ENCODE peak calls at places on chromosome 19, in six cellular contexts. One of them, this sample, is unnamed.

GRCh38 chr19:44588753-44589112 is 24.6 kb upstream of the IGSF23 start:
- DNase-seq in NCI-H510A: no peak
- DNase-seq in posterior cingulate gyrus: no peak
- DNase-seq in AG10803: no peak
- DNase-seq in stimulated activated CD4-positive, alpha-beta T cell treated with anti-CD3 and anti-CD28 coated beads, Interleukin-15, amount 100 ng/mL, for 1 hour: no peak
- DNase-seq in stimulated activated CD8-positive, alpha-beta memory T cell treated with anti-CD3 and anti-CD28 coated beads, Interleukin-15, amount 100 ng/mL, for 24 hours: no peak
- DNase-seq in this sample: no peak

GRCh38 chr19:28864577-28865042 is 348.3 kb downstream of the UQCRFS1 start:
- DNase-seq in stimulated activated CD8-positive, alpha-beta memory T cell treated with anti-CD3 and anti-CD28 coated beads, Interleukin-15, amount 100 ng/mL, for 24 hours: no peak
- DNase-seq in NCI-H510A: no peak
- DNase-seq in posterior cingulate gyrus: no peak
- DNase-seq in stimulated activated CD4-positive, alpha-beta T cell treated with anti-CD3 and anti-CD28 coated beads, Interleukin-15, amount 100 ng/mL, for 1 hour: no peak
- DNase-seq in AG10803: no peak
- DNase-seq in this sample: no peak

GRCh38 chr19:3683866-3684816 is 16.1 kb downstream of the PIP5K1C start:
- DNase-seq in stimulated activated CD4-positive, alpha-beta T cell treated with anti-CD3 and anti-CD28 coated beads, Interleukin-15, amount 100 ng/mL, for 1 hour: no peak
- DNase-seq in posterior cingulate gyrus: no peak
- DNase-seq in AG10803: no peak
- DNase-seq in stimulated activated CD8-positive, alpha-beta memory T cell treated with anti-CD3 and anti-CD28 coated beads, Interleukin-15, amount 100 ng/mL, for 24 hours: no peak
- DNase-seq in NCI-H510A: no peak
- DNase-seq in this sample: no peak

GRCh38 chr19:12774588-12775555 is at the start of gene HOOK2:
- DNase-seq in stimulated activated CD4-positive, alpha-beta T cell treated with anti-CD3 and anti-CD28 coated beads, Interleukin-15, amount 100 ng/mL, for 1 hour: no peak
- DNase-seq in NCI-H510A: peak; percentile 91
- DNase-seq in posterior cingulate gyrus: no peak
- DNase-seq in AG10803: no peak
- DNase-seq in stimulated activated CD8-positive, alpha-beta memory T cell treated with anti-CD3 and anti-CD28 coated beads, Interleukin-15, amount 100 ng/mL, for 24 hours: no peak
- DNase-seq in this sample: peak; percentile 20

GRCh38 chr19:16367269-16367683 is 42.6 kb downstream of the KLF2 start:
- DNase-seq in NCI-H510A: no peak
- DNase-seq in posterior cingulate gyrus: no peak
- DNase-seq in stimulated activated CD4-positive, alpha-beta T cell treated with anti-CD3 and anti-CD28 coated beads, Interleukin-15, amount 100 ng/mL, for 1 hour: no peak
- DNase-seq in AG10803: no peak
- DNase-seq in stimulated activated CD8-positive, alpha-beta memory T cell treated with anti-CD3 and anti-CD28 coated beads, Interleukin-15, amount 100 ng/mL, for 24 hours: no peak
- DNase-seq in this sample: no peak

GRCh38 chr19:49855676-49856573 is 5.0 kb downstream of the PTOV1 start:
- DNase-seq in posterior cingulate gyrus: no peak
- DNase-seq in stimulated activated CD4-positive, alpha-beta T cell treated with anti-CD3 and anti-CD28 coated beads, Interleukin-15, amount 100 ng/mL, for 1 hour: no peak
- DNase-seq in NCI-H510A: no peak
- DNase-seq in AG10803: no peak
- DNase-seq in stimulated activated CD8-positive, alpha-beta memory T cell treated with anti-CD3 and anti-CD28 coated beads, Interleukin-15, amount 100 ng/mL, for 24 hours: no peak
- DNase-seq in this sample: no peak

GRCh38 chr19:54047626-54048025 is 16.1 kb downstream of the VSTM1 start:
- DNase-seq in stimulated activated CD4-positive, alpha-beta T cell treated with anti-CD3 and anti-CD28 coated beads, Interleukin-15, amount 100 ng/mL, for 1 hour: no peak
- DNase-seq in stimulated activated CD8-positive, alpha-beta memory T cell treated with anti-CD3 and anti-CD28 coated beads, Interleukin-15, amount 100 ng/mL, for 24 hours: no peak
- DNase-seq in NCI-H510A: no peak
- DNase-seq in posterior cingulate gyrus: no peak
- DNase-seq in AG10803: no peak
- DNase-seq in this sample: no peak

GRCh38 chr19:18418725-18419194 is 438 bp upstream of the SSBP4 start:
- DNase-seq in AG10803: peak; percentile 39
- DNase-seq in stimulated activated CD4-positive, alpha-beta T cell treated with anti-CD3 and anti-CD28 coated beads, Interleukin-15, amount 100 ng/mL, for 1 hour: no peak
- DNase-seq in posterior cingulate gyrus: no peak
- DNase-seq in NCI-H510A: no peak
- DNase-seq in stimulated activated CD8-positive, alpha-beta memory T cell treated with anti-CD3 and anti-CD28 coated beads, Interleukin-15, amount 100 ng/mL, for 24 hours: no peak
- DNase-seq in this sample: no peak

GRCh38 chr19:5594521-5594950 is 26.8 kb upstream of the TINCR start:
- DNase-seq in posterior cingulate gyrus: no peak
- DNase-seq in stimulated activated CD4-positive, alpha-beta T cell treated with anti-CD3 and anti-CD28 coated beads, Interleukin-15, amount 100 ng/mL, for 1 hour: no peak
- DNase-seq in stimulated activated CD8-positive, alpha-beta memory T cell treated with anti-CD3 and anti-CD28 coated beads, Interleukin-15, amount 100 ng/mL, for 24 hours: no peak
- DNase-seq in NCI-H510A: no peak
- DNase-seq in AG10803: no peak
- DNase-seq in this sample: no peak

GRCh38 chr19:5891938-5892771 is 11.4 kb downstream of the NDUFA11 start:
- DNase-seq in stimulated activated CD8-positive, alpha-beta memory T cell treated with anti-CD3 and anti-CD28 coated beads, Interleukin-15, amount 100 ng/mL, for 24 hours: no peak
- DNase-seq in AG10803: peak; percentile 36
- DNase-seq in stimulated activated CD4-positive, alpha-beta T cell treated with anti-CD3 and anti-CD28 coated beads, Interleukin-15, amount 100 ng/mL, for 1 hour: no peak
- DNase-seq in posterior cingulate gyrus: no peak
- DNase-seq in NCI-H510A: no peak
- DNase-seq in this sample: no peak

GRCh38 chr19:22052644-22053013 is 345 bp downstream of the ZNF257 start:
- DNase-seq in AG10803: peak; percentile 2
- DNase-seq in stimulated activated CD8-positive, alpha-beta memory T cell treated with anti-CD3 and anti-CD28 coated beads, Interleukin-15, amount 100 ng/mL, for 24 hours: no peak
- DNase-seq in NCI-H510A: peak; percentile 24
- DNase-seq in stimulated activated CD4-positive, alpha-beta T cell treated with anti-CD3 and anti-CD28 coated beads, Interleukin-15, amount 100 ng/mL, for 1 hour: no peak
- DNase-seq in posterior cingulate gyrus: no peak
- DNase-seq in this sample: no peak

GRCh38 chr19:35973487-35973886 is 21.5 kb upstream of the SDHAF1 start:
- DNase-seq in stimulated activated CD8-positive, alpha-beta memory T cell treated with anti-CD3 and anti-CD28 coated beads, Interleukin-15, amount 100 ng/mL, for 24 hours: no peak
- DNase-seq in posterior cingulate gyrus: no peak
- DNase-seq in AG10803: no peak
- DNase-seq in NCI-H510A: no peak
- DNase-seq in stimulated activated CD4-positive, alpha-beta T cell treated with anti-CD3 and anti-CD28 coated beads, Interleukin-15, amount 100 ng/mL, for 1 hour: no peak
- DNase-seq in this sample: no peak

GRCh38 chr19:19348266-19348665 is 27.6 kb downstream of the MAU2 start:
- DNase-seq in stimulated activated CD4-positive, alpha-beta T cell treated with anti-CD3 and anti-CD28 coated beads, Interleukin-15, amount 100 ng/mL, for 1 hour: no peak
- DNase-seq in stimulated activated CD8-positive, alpha-beta memory T cell treated with anti-CD3 and anti-CD28 coated beads, Interleukin-15, amount 100 ng/mL, for 24 hours: no peak
- DNase-seq in NCI-H510A: no peak
- DNase-seq in AG10803: no peak
- DNase-seq in posterior cingulate gyrus: no peak
- DNase-seq in this sample: no peak

GRCh38 chr19:6723738-6724137 is 3.3 kb upstream of the C3 start:
- DNase-seq in AG10803: peak; percentile 29
- DNase-seq in NCI-H510A: no peak
- DNase-seq in stimulated activated CD8-positive, alpha-beta memory T cell treated with anti-CD3 and anti-CD28 coated beads, Interleukin-15, amount 100 ng/mL, for 24 hours: no peak
- DNase-seq in posterior cingulate gyrus: no peak
- DNase-seq in stimulated activated CD4-positive, alpha-beta T cell treated with anti-CD3 and anti-CD28 coated beads, Interleukin-15, amount 100 ng/mL, for 1 hour: no peak
- DNase-seq in this sample: peak; percentile 64

GRCh38 chr19:44553478-44554171 is 24.1 kb upstream of the CEACAM20 start:
- DNase-seq in posterior cingulate gyrus: no peak
- DNase-seq in NCI-H510A: no peak
- DNase-seq in stimulated activated CD8-positive, alpha-beta memory T cell treated with anti-CD3 and anti-CD28 coated beads, Interleukin-15, amount 100 ng/mL, for 24 hours: no peak
- DNase-seq in AG10803: no peak
- DNase-seq in stimulated activated CD4-positive, alpha-beta T cell treated with anti-CD3 and anti-CD28 coated beads, Interleukin-15, amount 100 ng/mL, for 1 hour: no peak
- DNase-seq in this sample: no peak

GRCh38 chr19:46841458-46842083 is 9.1 kb downstream of the AP2S1 start:
- DNase-seq in stimulated activated CD8-positive, alpha-beta memory T cell treated with anti-CD3 and anti-CD28 coated beads, Interleukin-15, amount 100 ng/mL, for 24 hours: no peak
- DNase-seq in stimulated activated CD4-positive, alpha-beta T cell treated with anti-CD3 and anti-CD28 coated beads, Interleukin-15, amount 100 ng/mL, for 1 hour: no peak
- DNase-seq in AG10803: peak; percentile 55
- DNase-seq in posterior cingulate gyrus: no peak
- DNase-seq in NCI-H510A: no peak
- DNase-seq in this sample: no peak

GRCh38 chr19:17943284-17944221 is 10.7 kb downstream of the CCDC124 start:
- DNase-seq in AG10803: no peak
- DNase-seq in stimulated activated CD4-positive, alpha-beta T cell treated with anti-CD3 and anti-CD28 coated beads, Interleukin-15, amount 100 ng/mL, for 1 hour: no peak
- DNase-seq in posterior cingulate gyrus: no peak
- DNase-seq in stimulated activated CD8-positive, alpha-beta memory T cell treated with anti-CD3 and anti-CD28 coated beads, Interleukin-15, amount 100 ng/mL, for 24 hours: no peak
- DNase-seq in NCI-H510A: no peak
- DNase-seq in this sample: no peak

GRCh38 chr19:20969898-20970297 is 46.8 kb downstream of the ZNF85 start:
- DNase-seq in posterior cingulate gyrus: no peak
- DNase-seq in stimulated activated CD4-positive, alpha-beta T cell treated with anti-CD3 and anti-CD28 coated beads, Interleukin-15, amount 100 ng/mL, for 1 hour: no peak
- DNase-seq in AG10803: no peak
- DNase-seq in NCI-H510A: no peak
- DNase-seq in stimulated activated CD8-positive, alpha-beta memory T cell treated with anti-CD3 and anti-CD28 coated beads, Interleukin-15, amount 100 ng/mL, for 24 hours: no peak
- DNase-seq in this sample: no peak

GRCh38 chr19:12841094-12841493 is 2.8 kb downstream of the MAST1 start:
- DNase-seq in AG10803: no peak
- DNase-seq in stimulated activated CD4-positive, alpha-beta T cell treated with anti-CD3 and anti-CD28 coated beads, Interleukin-15, amount 100 ng/mL, for 1 hour: no peak
- DNase-seq in NCI-H510A: no peak
- DNase-seq in stimulated activated CD8-positive, alpha-beta memory T cell treated with anti-CD3 and anti-CD28 coated beads, Interleukin-15, amount 100 ng/mL, for 24 hours: no peak
- DNase-seq in posterior cingulate gyrus: no peak
- DNase-seq in this sample: no peak

GRCh38 chr19:56091751-56092546 is 29.1 kb downstream of the ZNF787 start:
- DNase-seq in AG10803: no peak
- DNase-seq in stimulated activated CD8-positive, alpha-beta memory T cell treated with anti-CD3 and anti-CD28 coated beads, Interleukin-15, amount 100 ng/mL, for 24 hours: no peak
- DNase-seq in NCI-H510A: peak; percentile 37
- DNase-seq in stimulated activated CD4-positive, alpha-beta T cell treated with anti-CD3 and anti-CD28 coated beads, Interleukin-15, amount 100 ng/mL, for 1 hour: no peak
- DNase-seq in posterior cingulate gyrus: no peak
- DNase-seq in this sample: no peak

GRCh38 chr19:873084-874019 is 13.9 kb downstream of the CFD start:
- DNase-seq in AG10803: peak; percentile 72
- DNase-seq in posterior cingulate gyrus: no peak
- DNase-seq in NCI-H510A: no peak
- DNase-seq in stimulated activated CD4-positive, alpha-beta T cell treated with anti-CD3 and anti-CD28 coated beads, Interleukin-15, amount 100 ng/mL, for 1 hour: peak; percentile 35
- DNase-seq in stimulated activated CD8-positive, alpha-beta memory T cell treated with anti-CD3 and anti-CD28 coated beads, Interleukin-15, amount 100 ng/mL, for 24 hours: no peak
- DNase-seq in this sample: no peak

GRCh38 chr19:31389874-31390273 is 40.6 kb upstream of the TSHZ3 start:
- DNase-seq in NCI-H510A: no peak
- DNase-seq in stimulated activated CD4-positive, alpha-beta T cell treated with anti-CD3 and anti-CD28 coated beads, Interleukin-15, amount 100 ng/mL, for 1 hour: no peak
- DNase-seq in AG10803: no peak
- DNase-seq in posterior cingulate gyrus: no peak
- DNase-seq in stimulated activated CD8-positive, alpha-beta memory T cell treated with anti-CD3 and anti-CD28 coated beads, Interleukin-15, amount 100 ng/mL, for 24 hours: no peak
- DNase-seq in this sample: no peak

GRCh38 chr19:1084024-1084868 is 10.9 kb downstream of the POLR2E start:
- DNase-seq in stimulated activated CD4-positive, alpha-beta T cell treated with anti-CD3 and anti-CD28 coated beads, Interleukin-15, amount 100 ng/mL, for 1 hour: no peak
- DNase-seq in AG10803: no peak
- DNase-seq in stimulated activated CD8-positive, alpha-beta memory T cell treated with anti-CD3 and anti-CD28 coated beads, Interleukin-15, amount 100 ng/mL, for 24 hours: no peak
- DNase-seq in posterior cingulate gyrus: no peak
- DNase-seq in NCI-H510A: no peak
- DNase-seq in this sample: no peak

GRCh38 chr19:33277434-33277833 is 24.9 kb downstream of the CEBPA start:
- DNase-seq in AG10803: no peak
- DNase-seq in posterior cingulate gyrus: no peak
- DNase-seq in NCI-H510A: no peak
- DNase-seq in stimulated activated CD4-positive, alpha-beta T cell treated with anti-CD3 and anti-CD28 coated beads, Interleukin-15, amount 100 ng/mL, for 1 hour: no peak
- DNase-seq in stimulated activated CD8-positive, alpha-beta memory T cell treated with anti-CD3 and anti-CD28 coated beads, Interleukin-15, amount 100 ng/mL, for 24 hours: no peak
- DNase-seq in this sample: no peak

GRCh38 chr19:37855098-37855497 is 51.3 kb downstream of the WDR87 start:
- DNase-seq in posterior cingulate gyrus: no peak
- DNase-seq in AG10803: peak; percentile 8
- DNase-seq in stimulated activated CD8-positive, alpha-beta memory T cell treated with anti-CD3 and anti-CD28 coated beads, Interleukin-15, amount 100 ng/mL, for 24 hours: peak; percentile 3
- DNase-seq in NCI-H510A: no peak
- DNase-seq in stimulated activated CD4-positive, alpha-beta T cell treated with anti-CD3 and anti-CD28 coated beads, Interleukin-15, amount 100 ng/mL, for 1 hour: peak; percentile 20
- DNase-seq in this sample: no peak

GRCh38 chr19:46821512-46822359 is 28.9 kb downstream of the AP2S1 start:
- DNase-seq in AG10803: no peak
- DNase-seq in stimulated activated CD4-positive, alpha-beta T cell treated with anti-CD3 and anti-CD28 coated beads, Interleukin-15, amount 100 ng/mL, for 1 hour: peak; percentile 40
- DNase-seq in NCI-H510A: peak; percentile 77
- DNase-seq in stimulated activated CD8-positive, alpha-beta memory T cell treated with anti-CD3 and anti-CD28 coated beads, Interleukin-15, amount 100 ng/mL, for 24 hours: no peak
- DNase-seq in posterior cingulate gyrus: no peak
- DNase-seq in this sample: no peak

GRCh38 chr19:50607874-50608785 is 31.6 kb downstream of the SYT3 start:
- DNase-seq in NCI-H510A: no peak
- DNase-seq in posterior cingulate gyrus: peak; percentile 96
- DNase-seq in stimulated activated CD8-positive, alpha-beta memory T cell treated with anti-CD3 and anti-CD28 coated beads, Interleukin-15, amount 100 ng/mL, for 24 hours: peak; percentile 50
- DNase-seq in AG10803: peak; percentile 48
- DNase-seq in stimulated activated CD4-positive, alpha-beta T cell treated with anti-CD3 and anti-CD28 coated beads, Interleukin-15, amount 100 ng/mL, for 1 hour: peak; percentile 57
- DNase-seq in this sample: peak; percentile 96

GRCh38 chr19:41911889-41912731 is 16.1 kb downstream of the ERFL start:
- DNase-seq in posterior cingulate gyrus: no peak
- DNase-seq in AG10803: no peak
- DNase-seq in stimulated activated CD8-positive, alpha-beta memory T cell treated with anti-CD3 and anti-CD28 coated beads, Interleukin-15, amount 100 ng/mL, for 24 hours: no peak
- DNase-seq in NCI-H510A: no peak
- DNase-seq in stimulated activated CD4-positive, alpha-beta T cell treated with anti-CD3 and anti-CD28 coated beads, Interleukin-15, amount 100 ng/mL, for 1 hour: no peak
- DNase-seq in this sample: no peak

GRCh38 chr19:2036424-2036823 is 14.6 kb downstream of the MKNK2 start:
- DNase-seq in stimulated activated CD4-positive, alpha-beta T cell treated with anti-CD3 and anti-CD28 coated beads, Interleukin-15, amount 100 ng/mL, for 1 hour: no peak
- DNase-seq in posterior cingulate gyrus: no peak
- DNase-seq in NCI-H510A: no peak
- DNase-seq in AG10803: no peak
- DNase-seq in stimulated activated CD8-positive, alpha-beta memory T cell treated with anti-CD3 and anti-CD28 coated beads, Interleukin-15, amount 100 ng/mL, for 24 hours: no peak
- DNase-seq in this sample: no peak

GRCh38 chr19:42206871-42207755 is 10.4 kb downstream of the DEDD2 start:
- DNase-seq in posterior cingulate gyrus: no peak
- DNase-seq in stimulated activated CD8-positive, alpha-beta memory T cell treated with anti-CD3 and anti-CD28 coated beads, Interleukin-15, amount 100 ng/mL, for 24 hours: no peak
- DNase-seq in AG10803: peak; percentile 36
- DNase-seq in NCI-H510A: no peak
- DNase-seq in stimulated activated CD4-positive, alpha-beta T cell treated with anti-CD3 and anti-CD28 coated beads, Interleukin-15, amount 100 ng/mL, for 1 hour: no peak
- DNase-seq in this sample: no peak

GRCh38 chr19:13036366-13036976 is 41.2 kb downstream of the NFIX start:
- DNase-seq in stimulated activated CD4-positive, alpha-beta T cell treated with anti-CD3 and anti-CD28 coated beads, Interleukin-15, amount 100 ng/mL, for 1 hour: no peak
- DNase-seq in posterior cingulate gyrus: no peak
- DNase-seq in AG10803: peak; percentile 82
- DNase-seq in NCI-H510A: peak; percentile 84
- DNase-seq in stimulated activated CD8-positive, alpha-beta memory T cell treated with anti-CD3 and anti-CD28 coated beads, Interleukin-15, amount 100 ng/mL, for 24 hours: no peak
- DNase-seq in this sample: no peak

GRCh38 chr19:9323557-9323918 is 441 bp upstream of the ZNF559 start:
- DNase-seq in AG10803: peak; percentile 85
- DNase-seq in NCI-H510A: peak; percentile 66
- DNase-seq in stimulated activated CD8-positive, alpha-beta memory T cell treated with anti-CD3 and anti-CD28 coated beads, Interleukin-15, amount 100 ng/mL, for 24 hours: no peak
- DNase-seq in posterior cingulate gyrus: peak; percentile 52
- DNase-seq in stimulated activated CD4-positive, alpha-beta T cell treated with anti-CD3 and anti-CD28 coated beads, Interleukin-15, amount 100 ng/mL, for 1 hour: no peak
- DNase-seq in this sample: peak; percentile 89

GRCh38 chr19:55258828-55259539 is at the start of gene PPP6R1:
- DNase-seq in NCI-H510A: peak; percentile 96
- DNase-seq in stimulated activated CD8-positive, alpha-beta memory T cell treated with anti-CD3 and anti-CD28 coated beads, Interleukin-15, amount 100 ng/mL, for 24 hours: peak; percentile 89
- DNase-seq in posterior cingulate gyrus: peak; percentile 96
- DNase-seq in AG10803: peak; percentile 100
- DNase-seq in stimulated activated CD4-positive, alpha-beta T cell treated with anti-CD3 and anti-CD28 coated beads, Interleukin-15, amount 100 ng/mL, for 1 hour: peak; percentile 93
- DNase-seq in this sample: peak; percentile 99

GRCh38 chr19:3766520-3766919 is 4.0 kb downstream of the MRPL54 start:
- DNase-seq in NCI-H510A: no peak
- DNase-seq in AG10803: no peak
- DNase-seq in stimulated activated CD4-positive, alpha-beta T cell treated with anti-CD3 and anti-CD28 coated beads, Interleukin-15, amount 100 ng/mL, for 1 hour: no peak
- DNase-seq in posterior cingulate gyrus: no peak
- DNase-seq in stimulated activated CD8-positive, alpha-beta memory T cell treated with anti-CD3 and anti-CD28 coated beads, Interleukin-15, amount 100 ng/mL, for 24 hours: no peak
- DNase-seq in this sample: no peak

GRCh38 chr19:29942404-29943261 is 594 bp downstream of the URI1 start:
- DNase-seq in NCI-H510A: peak; percentile 28
- DNase-seq in posterior cingulate gyrus: no peak
- DNase-seq in stimulated activated CD8-positive, alpha-beta memory T cell treated with anti-CD3 and anti-CD28 coated beads, Interleukin-15, amount 100 ng/mL, for 24 hours: peak; percentile 52
- DNase-seq in AG10803: peak; percentile 25
- DNase-seq in stimulated activated CD4-positive, alpha-beta T cell treated with anti-CD3 and anti-CD28 coated beads, Interleukin-15, amount 100 ng/mL, for 1 hour: peak; percentile 59
- DNase-seq in this sample: peak; percentile 34

GRCh38 chr19:6707011-6707657 is 13.3 kb downstream of the C3 start:
- DNase-seq in AG10803: no peak
- DNase-seq in NCI-H510A: no peak
- DNase-seq in stimulated activated CD4-positive, alpha-beta T cell treated with anti-CD3 and anti-CD28 coated beads, Interleukin-15, amount 100 ng/mL, for 1 hour: no peak
- DNase-seq in posterior cingulate gyrus: no peak
- DNase-seq in stimulated activated CD8-positive, alpha-beta memory T cell treated with anti-CD3 and anti-CD28 coated beads, Interleukin-15, amount 100 ng/mL, for 24 hours: no peak
- DNase-seq in this sample: no peak

GRCh38 chr19:17685451-17686026 is 2.6 kb downstream of the UNC13A start:
- DNase-seq in AG10803: no peak
- DNase-seq in NCI-H510A: no peak
- DNase-seq in posterior cingulate gyrus: no peak
- DNase-seq in stimulated activated CD4-positive, alpha-beta T cell treated with anti-CD3 and anti-CD28 coated beads, Interleukin-15, amount 100 ng/mL, for 1 hour: no peak
- DNase-seq in stimulated activated CD8-positive, alpha-beta memory T cell treated with anti-CD3 and anti-CD28 coated beads, Interleukin-15, amount 100 ng/mL, for 24 hours: no peak
- DNase-seq in this sample: no peak

GRCh38 chr19:4624733-4625362 is 14.5 kb upstream of the TNFAIP8L1 start:
- DNase-seq in AG10803: peak; percentile 17
- DNase-seq in NCI-H510A: no peak
- DNase-seq in stimulated activated CD8-positive, alpha-beta memory T cell treated with anti-CD3 and anti-CD28 coated beads, Interleukin-15, amount 100 ng/mL, for 24 hours: no peak
- DNase-seq in posterior cingulate gyrus: no peak
- DNase-seq in stimulated activated CD4-positive, alpha-beta T cell treated with anti-CD3 and anti-CD28 coated beads, Interleukin-15, amount 100 ng/mL, for 1 hour: no peak
- DNase-seq in this sample: no peak

GRCh38 chr19:17695198-17695597 is 7.0 kb upstream of the UNC13A start:
- DNase-seq in stimulated activated CD4-positive, alpha-beta T cell treated with anti-CD3 and anti-CD28 coated beads, Interleukin-15, amount 100 ng/mL, for 1 hour: no peak
- DNase-seq in NCI-H510A: no peak
- DNase-seq in stimulated activated CD8-positive, alpha-beta memory T cell treated with anti-CD3 and anti-CD28 coated beads, Interleukin-15, amount 100 ng/mL, for 24 hours: no peak
- DNase-seq in posterior cingulate gyrus: no peak
- DNase-seq in AG10803: no peak
- DNase-seq in this sample: no peak

This sample was measured in pons.